ENCODE peak calls at places on chromosomes 1 and 21, in four cellular contexts. P, H, O and F are unnamed samples.

GRCh38 chr1:8988618-8988967 is 37.6 kb downstream of the SLC2A7 start:
- DNase-seq in O (no peak), P (no peak), H (no peak), F (no peak)

GRCh38 chr1:65263286-65263685 is 46.1 kb upstream of the DNAJC6 start:
- DNase-seq in P (no peak), O (no peak), H (no peak), F (no peak)

GRCh38 chr21:44636209-44637017 is 743 bp upstream of the KRTAP10-10 start:
- DNase-seq in H (no peak), O (no peak), P (no peak), F (no peak)

GRCh38 chr21:45886610-45887026 is 95.0 kb upstream of the COL6A1 start:
- DNase-seq in P (peak; percentile 50), O (no peak), H (no peak), F (no peak)

GRCh38 chr1:11289064-11289463 is 16.1 kb downstream of the UBIAD1 start:
- DNase-seq in H (no peak), O (no peak), P (no peak), F (no peak)

GRCh38 chr1:113199718-113200455 is 126.9 kb downstream of the LRIG2 start:
- DNase-seq in H (no peak), P (no peak), O (no peak), F (no peak)

GRCh38 chr1:229114781-229115417 is 156.0 kb upstream of the RAB4A start:
- DNase-seq in H (no peak), P (no peak), O (no peak), F (no peak)

GRCh38 chr1:228990906-228991569 is 255.8 kb downstream of the RHOU start:
- DNase-seq in H (no peak), P (no peak), O (no peak), F (no peak)

GRCh38 chr1:164865385-164865784 is 306.4 kb downstream of the PBX1 start:
- DNase-seq in P (no peak), O (no peak), H (no peak), F (no peak)

GRCh38 chr1:184890539-184890973 is 83.8 kb downstream of the NIBAN1 start:
- DNase-seq in O (peak; percentile 39), H (peak; percentile 36), P (peak; percentile 83), F (no peak)

GRCh38 chr1:180911640-180912161 is 996 bp upstream of the KIAA1614 start:
- DNase-seq in H (no peak), O (no peak), P (no peak), F (no peak)

GRCh38 chr1:40736085-40736531 is 44.6 kb downstream of the NFYC start:
- DNase-seq in P (no peak), H (no peak), O (no peak), F (no peak)

GRCh38 chr21:31316488-31317169 is 27.4 kb downstream of the TIAM1 start:
- DNase-seq in P (no peak), O (no peak), H (no peak), F (no peak)

GRCh38 chr1:223141021-223141420 is 2.0 kb downstream of the TLR5 start:
- DNase-seq in P (no peak), H (no peak), O (no peak), F (no peak)

GRCh38 chr1:160742428-160743127 is 3.5 kb downstream of the SLAMF7 start:
- DNase-seq in P (no peak), O (no peak), H (no peak), F (no peak)

GRCh38 chr21:35326677-35327076 is 277.6 kb upstream of the RUNX1 start:
- DNase-seq in H (no peak), O (no peak), P (no peak), F (no peak)

GRCh38 chr1:231485029-231485784 is 43.3 kb upstream of the TSNAX start:
- DNase-seq in H (no peak), O (no peak), P (no peak), F (no peak)

GRCh38 chr21:45362077-45362747 is 42.8 kb upstream of the COL18A1 start:
- DNase-seq in P (no peak), O (no peak), H (no peak), F (no peak)

GRCh38 chr1:54574158-54574778 is 26.2 kb downstream of the ACOT11 start:
- DNase-seq in P (no peak), O (no peak), H (no peak), F (no peak)

GRCh38 chr21:33844104-33844889 is 71.3 kb downstream of the ATP5PO start:
- DNase-seq in O (no peak), H (no peak), P (no peak), F (peak; percentile 62)

GRCh38 chr21:31198575-31198974 is 145.5 kb downstream of the TIAM1 start:
- DNase-seq in O (no peak), P (no peak), H (no peak), F (peak; percentile 55)

GRCh38 chr1:224141693-224142092 is 27.8 kb downstream of the FBXO28 start:
- DNase-seq in O (no peak), P (no peak), H (no peak), F (no peak)

GRCh38 chr1:152960452-152961044 is 9.9 kb upstream of the SPRR4 start:
- DNase-seq in P (no peak), H (no peak), O (no peak), F (no peak)

GRCh38 chr1:60228253-60228594 is 154.7 kb upstream of the C1orf87 start:
- DNase-seq in P (no peak), O (no peak), H (no peak), F (no peak)

GRCh38 chr1:239810071-239810481 is 281.6 kb upstream of the FMN2 start:
- DNase-seq in H (no peak), O (no peak), P (no peak), F (no peak)

GRCh38 chr1:156767879-156768608 is 709 bp downstream of the PRCC start:
- DNase-seq in H (no peak), O (no peak), P (peak; percentile 65), F (peak; percentile 48)

GRCh38 chr1:59672851-59673574 is 141.7 kb upstream of the HOOK1 start:
- DNase-seq in P (no peak), O (no peak), H (no peak), F (no peak)

GRCh38 chr1:29569971-29570634 is 333.8 kb downstream of the PTPRU start:
- DNase-seq in O (no peak), P (no peak), H (no peak), F (no peak)

GRCh38 chr1:92329356-92330129 is 30.7 kb downstream of the RPAP2 start:
- DNase-seq in P (no peak), O (no peak), H (no peak), F (no peak)

GRCh38 chr21:10463156-10463555 is 58.2 kb upstream of the TPTE start:
- DNase-seq in H (no peak), O (no peak), P (no peak), F (no peak)

GRCh38 chr1:31828341-31828740 is 12.5 kb upstream of the SPOCD1 start:
- DNase-seq in P (no peak), H (no peak), O (no peak), F (no peak)

GRCh38 chr1:24899581-24900485 is 30.2 kb downstream of the RUNX3 start:
- DNase-seq in P (no peak), H (no peak), O (peak; percentile 19), F (no peak)

GRCh38 chr1:148372731-148373130 is 110.4 kb downstream of the PPIAL4G start:
- DNase-seq in O (peak; percentile 55), P (peak; percentile 74), H (no peak), F (no peak)

GRCh38 chr1:2630498-2631135 is 2.2 kb downstream of the MMEL1 start:
- DNase-seq in P (no peak), H (no peak), O (no peak), F (no peak)

GRCh38 chr1:2628191-2628932 is 4.5 kb downstream of the MMEL1 start:
- DNase-seq in P (no peak), H (no peak), O (no peak), F (no peak)

GRCh38 chr1:2628933-2629626 is 3.7 kb downstream of the MMEL1 start:
- DNase-seq in H (no peak), O (no peak), P (no peak), F (no peak)

GRCh38 chr1:2631136-2632050 is 1.4 kb downstream of the MMEL1 start:
- DNase-seq in O (no peak), P (no peak), H (no peak), F (no peak)

GRCh38 chr1:2629627-2630497 is 3.0 kb downstream of the MMEL1 start:
- DNase-seq in H (no peak), P (peak; percentile 37), O (no peak), F (no peak)
- H3K27me3 ChIP-seq in H (peaks cover 18% of the 10 kb centered on the region), P (peaks cover 8% of the 10 kb centered on the region), O (peaks cover 6% of the 10 kb centered on the region), F (peaks cover 40% of the 10 kb centered on the region)

GRCh38 chr1:4023678-4024077 is 123.6 kb upstream of the C1orf174 start:
- DNase-seq in P (no peak), H (no peak), O (no peak), F (no peak)

GRCh38 chr1:4021153-4021894 is 121.3 kb upstream of the C1orf174 start:
- DNase-seq in P (no peak), H (no peak), O (no peak), F (no peak)

GRCh38 chr1:4020411-4020810 is 120.3 kb upstream of the C1orf174 start:
- DNase-seq in H (no peak), P (no peak), O (no peak), F (no peak)

GRCh38 chr1:4022715-4023114 is 122.6 kb upstream of the C1orf174 start:
- DNase-seq in P (no peak), O (no peak), H (no peak), F (no peak)

DNA sequence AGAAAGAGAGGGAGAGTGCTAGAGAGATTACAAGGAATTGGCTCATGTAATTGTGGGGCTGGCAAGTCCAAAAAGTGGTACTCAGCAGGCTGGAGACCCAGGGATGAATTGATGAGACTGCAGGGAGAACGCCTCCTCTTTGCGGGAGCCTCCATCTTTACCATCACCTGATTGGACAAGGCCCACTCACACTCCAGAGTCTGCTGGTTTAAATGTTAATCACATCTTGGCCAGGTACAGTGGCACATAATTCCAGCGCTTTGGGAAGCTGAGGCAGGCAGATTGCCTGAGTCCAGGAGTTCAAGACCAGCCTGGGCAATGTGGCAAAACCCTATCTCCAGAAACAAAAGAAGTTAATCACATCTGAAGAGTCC is 121.8 kb upstream of the C1orf174 start:
- DNase-seq in O (no peak), H (no peak), P (no peak), F (no peak)
- H3K27me3 ChIP-seq in O (no peaks in the 10 kb centered on the region), H (no peaks in the 10 kb centered on the region), P (no peaks in the 10 kb centered on the region), F (no peaks in the 10 kb centered on the region)

DNA sequence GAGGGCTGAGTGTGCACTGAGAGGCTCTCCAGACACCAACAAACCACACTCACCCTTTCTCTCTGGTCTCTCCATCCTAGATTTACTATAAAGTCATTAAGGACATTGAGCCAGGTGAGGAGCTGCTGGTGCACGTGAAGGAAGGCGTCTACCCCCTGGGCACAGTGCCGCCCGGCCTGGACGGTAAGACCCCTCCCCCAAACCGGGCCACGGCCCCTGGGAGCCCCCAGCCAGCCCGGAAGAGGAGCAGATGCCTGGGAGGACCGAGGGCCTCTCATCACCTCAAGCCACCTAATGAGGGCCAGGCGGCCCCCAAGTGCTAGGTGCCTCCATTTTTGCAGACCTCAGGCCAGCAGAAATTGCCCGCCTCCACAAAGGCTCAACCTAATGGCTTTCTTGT is 58.1 kb upstream of the ARHGEF16 start:
- DNase-seq in H (no peak), O (no peak), P (no peak), F (no peak)
- H3K27me3 ChIP-seq in H (no peaks in the 10 kb centered on the region), O (no peaks in the 10 kb centered on the region), P (peaks cover 4% of the 10 kb centered on the region), F (peaks cover 6% of the 10 kb centered on the region)

GRCh38 chr1:202643397-202644218 is 66.6 kb downstream of the SYT2 start:
- DNase-seq in H (no peak), P (no peak), O (peak; percentile 15), F (peak; percentile 29)

GRCh38 chr1:202644219-202645096 is 65.8 kb downstream of the SYT2 start:
- DNase-seq in H (no peak), O (no peak), P (no peak), F (no peak)

GRCh38 chr1:202642212-202642611 is 68.0 kb downstream of the SYT2 start:
- DNase-seq in H (no peak), P (no peak), O (no peak), F (no peak)

GRCh38 chr1:202642619-202643291 is 67.5 kb downstream of the SYT2 start:
- DNase-seq in H (no peak), O (no peak), P (no peak), F (no peak)

GRCh38 chr1:202645097-202645476 is 65.2 kb downstream of the SYT2 start:
- DNase-seq in O (no peak), H (no peak), P (no peak), F (no peak)
- H3K27me3 ChIP-seq in O (peaks cover 7% of the 10 kb centered on the region), H (no peaks in the 10 kb centered on the region), P (peaks cover 35% of the 10 kb centered on the region), F (peaks cover 29% of the 10 kb centered on the region)